ENCODE peak calls at places on chromosomes 5 and 9, in five cellular contexts. One of them, this sample, is unnamed.

GRCh38 chr5:103894882-103895281 is 332.3 kb upstream of the NUDT12 start:
- DNase-seq in H1: no peak
- DNase-seq in SK-N-SH: peak; percentile 27
- DNase-seq in GM12878: no peak
- DNase-seq in K562: no peak
- DNase-seq in this sample: no peak

GRCh38 chr5:56817306-56817986 is 2.1 kb downstream of the MAP3K1 start:
- DNase-seq in SK-N-SH: no peak
- DNase-seq in H1: no peak
- DNase-seq in K562: no peak
- DNase-seq in GM12878: no peak
- DNase-seq in this sample: no peak

GRCh38 chr9:6006968-6007769 is 8.3 kb downstream of the RANBP6 start:
- DNase-seq in H1: peak; percentile 92
- DNase-seq in GM12878: peak; percentile 48
- DNase-seq in SK-N-SH: peak; percentile 79
- DNase-seq in K562: peak; percentile 71
- DNase-seq in this sample: peak; percentile 83

GRCh38 chr5:34957857-34958690 is 28.7 kb downstream of the DNAJC21 start:
- DNase-seq in SK-N-SH: peak; percentile 61
- DNase-seq in GM12878: no peak
- DNase-seq in K562: peak; percentile 43
- DNase-seq in H1: no peak
- DNase-seq in this sample: peak; percentile 30

GRCh38 chr9:37732086-37732744 is 21.4 kb upstream of the TRMT10B start:
- DNase-seq in H1: no peak
- DNase-seq in GM12878: no peak
- DNase-seq in SK-N-SH: peak; percentile 84
- DNase-seq in K562: no peak
- DNase-seq in this sample: no peak

GRCh38 chr9:134566936-134567335 is 74.7 kb upstream of the COL5A1 start:
- DNase-seq in SK-N-SH: no peak
- DNase-seq in GM12878: no peak
- DNase-seq in H1: peak; percentile 32
- DNase-seq in K562: no peak
- DNase-seq in this sample: no peak

GRCh38 chr5:39713224-39713911 is 288.6 kb upstream of the DAB2 start:
- DNase-seq in K562: no peak
- DNase-seq in H1: no peak
- DNase-seq in GM12878: no peak
- DNase-seq in SK-N-SH: no peak
- DNase-seq in this sample: no peak

GRCh38 chr9:70587143-70587710 is 172.8 kb upstream of the KLF9 start:
- DNase-seq in K562: no peak
- DNase-seq in H1: no peak
- DNase-seq in SK-N-SH: no peak
- DNase-seq in GM12878: no peak
- DNase-seq in this sample: no peak

GRCh38 chr5:102715405-102715804 is 39.7 kb upstream of the PAM start:
- DNase-seq in GM12878: no peak
- DNase-seq in SK-N-SH: no peak
- DNase-seq in H1: no peak
- DNase-seq in K562: no peak
- DNase-seq in this sample: no peak

GRCh38 chr5:141708016-141708415 is 26.0 kb upstream of the ARAP3 start:
- DNase-seq in K562: peak; percentile 31
- DNase-seq in SK-N-SH: no peak
- DNase-seq in GM12878: no peak
- DNase-seq in H1: no peak
- DNase-seq in this sample: no peak

GRCh38 chr9:121652037-121652837 is 803 bp downstream of the DAB2IP start:
- DNase-seq in SK-N-SH: peak; percentile 52
- DNase-seq in K562: no peak
- DNase-seq in GM12878: no peak
- DNase-seq in H1: no peak
- DNase-seq in this sample: no peak

GRCh38 chr5:178115136-178115834 is 2.0 kb downstream of the N4BP3 start:
- DNase-seq in K562: no peak
- DNase-seq in H1: peak; percentile 77
- DNase-seq in GM12878: no peak
- DNase-seq in SK-N-SH: no peak
- DNase-seq in this sample: no peak

GRCh38 chr9:7549261-7549660 is 250.3 kb downstream of the DMAC1 start:
- DNase-seq in H1: peak; percentile 53
- DNase-seq in GM12878: no peak
- DNase-seq in SK-N-SH: no peak
- DNase-seq in K562: no peak
- DNase-seq in this sample: no peak

GRCh38 chr9:17315341-17315740 is 180.5 kb downstream of the CNTLN start:
- DNase-seq in GM12878: no peak
- DNase-seq in K562: no peak
- DNase-seq in SK-N-SH: no peak
- DNase-seq in H1: no peak
- DNase-seq in this sample: no peak

GRCh38 chr9:129836342-129837007 is 1.2 kb downstream of the USP20 start:
- DNase-seq in SK-N-SH: no peak
- DNase-seq in GM12878: no peak
- DNase-seq in H1: no peak
- DNase-seq in K562: peak; percentile 43
- DNase-seq in this sample: no peak

GRCh38 chr5:138464388-138465287 is 641 bp upstream of the EGR1 start:
- DNase-seq in K562: peak; percentile 93
- DNase-seq in H1: peak; percentile 98
- DNase-seq in SK-N-SH: peak; percentile 89
- DNase-seq in GM12878: peak; percentile 94
- DNase-seq in this sample: peak; percentile 97

GRCh38 chr5:125926172-125926571 is 497.0 kb upstream of the GRAMD2B start:
- DNase-seq in GM12878: no peak
- DNase-seq in K562: no peak
- DNase-seq in SK-N-SH: no peak
- DNase-seq in H1: no peak
- DNase-seq in this sample: no peak

GRCh38 chr5:16456103-16456832 is 9.3 kb downstream of the ZNF622 start:
- DNase-seq in K562: peak; percentile 48
- DNase-seq in SK-N-SH: peak; percentile 43
- DNase-seq in H1: no peak
- DNase-seq in GM12878: no peak
- DNase-seq in this sample: peak; percentile 48

GRCh38 chr9:15373201-15373530 is 49.5 kb upstream of the SNAPC3 start:
- DNase-seq in GM12878: no peak
- DNase-seq in SK-N-SH: no peak
- DNase-seq in K562: no peak
- DNase-seq in H1: no peak
- DNase-seq in this sample: no peak

GRCh38 chr9:36956908-36957307 is 77.2 kb downstream of the PAX5 start:
- DNase-seq in GM12878: no peak
- DNase-seq in K562: no peak
- DNase-seq in H1: no peak
- DNase-seq in SK-N-SH: no peak
- DNase-seq in this sample: no peak

GRCh38 chr5:143562935-143563334 is 159.4 kb upstream of the NR3C1 start:
- DNase-seq in SK-N-SH: no peak
- DNase-seq in K562: no peak
- DNase-seq in GM12878: no peak
- DNase-seq in H1: no peak
- DNase-seq in this sample: peak; percentile 82

GRCh38 chr5:74945561-74946165 is 79.5 kb upstream of the FAM169A start:
- DNase-seq in GM12878: peak; percentile 27
- DNase-seq in K562: no peak
- DNase-seq in SK-N-SH: no peak
- DNase-seq in H1: no peak
- DNase-seq in this sample: no peak

GRCh38 chr9:87964826-87965225 is 9.5 kb downstream of the CDK20 start:
- DNase-seq in GM12878: no peak
- DNase-seq in SK-N-SH: no peak
- DNase-seq in H1: no peak
- DNase-seq in K562: no peak
- DNase-seq in this sample: no peak

GRCh38 chr9:69816775-69817174 is 3.8 kb upstream of the CFAP95 start:
- DNase-seq in SK-N-SH: no peak
- DNase-seq in H1: no peak
- DNase-seq in K562: no peak
- DNase-seq in GM12878: no peak
- DNase-seq in this sample: no peak

GRCh38 chr5:108521011-108521700 is 139.3 kb upstream of the FBXL17 start:
- DNase-seq in K562: no peak
- DNase-seq in H1: no peak
- DNase-seq in GM12878: peak; percentile 93
- DNase-seq in SK-N-SH: no peak
- DNase-seq in this sample: no peak

GRCh38 chr5:176625966-176626875 is 4.1 kb downstream of the SNCB start:
- DNase-seq in K562: no peak
- DNase-seq in SK-N-SH: no peak
- DNase-seq in H1: no peak
- DNase-seq in GM12878: no peak
- DNase-seq in this sample: no peak

GRCh38 chr5:38765461-38765861 is 80.4 kb upstream of the OSMR start:
- DNase-seq in SK-N-SH: no peak
- DNase-seq in H1: no peak
- DNase-seq in GM12878: no peak
- DNase-seq in K562: no peak
- DNase-seq in this sample: no peak

GRCh38 chr5:177365845-177366527 is 8.3 kb downstream of the RGS14 start:
- DNase-seq in GM12878: no peak
- DNase-seq in H1: no peak
- DNase-seq in K562: peak; percentile 47
- DNase-seq in SK-N-SH: peak; percentile 63
- DNase-seq in this sample: no peak

GRCh38 chr9:15138357-15138686 is 168.7 kb downstream of the TTC39B start:
- DNase-seq in SK-N-SH: no peak
- DNase-seq in K562: no peak
- DNase-seq in GM12878: no peak
- DNase-seq in H1: no peak
- DNase-seq in this sample: no peak

GRCh38 chr9:38062498-38063362 is 6.3 kb downstream of the SHB start:
- DNase-seq in SK-N-SH: no peak
- DNase-seq in GM12878: no peak
- DNase-seq in K562: peak; percentile 68
- DNase-seq in H1: no peak
- DNase-seq in this sample: peak; percentile 87

GRCh38 chr5:132493821-132494220 is 3.2 kb upstream of the IRF1 start:
- DNase-seq in K562: no peak
- DNase-seq in GM12878: no peak
- DNase-seq in H1: no peak
- DNase-seq in SK-N-SH: no peak
- DNase-seq in this sample: no peak
- TF ChIP-seq TAF1 in K562: no peak
- TF ChIP-seq TAF1 in GM12878: no peak
- TF ChIP-seq TAF1 in H1: no peak
- TF ChIP-seq TAF1 in SK-N-SH: no peak
- TF ChIP-seq TAF1 in this sample: no peak

DNA sequence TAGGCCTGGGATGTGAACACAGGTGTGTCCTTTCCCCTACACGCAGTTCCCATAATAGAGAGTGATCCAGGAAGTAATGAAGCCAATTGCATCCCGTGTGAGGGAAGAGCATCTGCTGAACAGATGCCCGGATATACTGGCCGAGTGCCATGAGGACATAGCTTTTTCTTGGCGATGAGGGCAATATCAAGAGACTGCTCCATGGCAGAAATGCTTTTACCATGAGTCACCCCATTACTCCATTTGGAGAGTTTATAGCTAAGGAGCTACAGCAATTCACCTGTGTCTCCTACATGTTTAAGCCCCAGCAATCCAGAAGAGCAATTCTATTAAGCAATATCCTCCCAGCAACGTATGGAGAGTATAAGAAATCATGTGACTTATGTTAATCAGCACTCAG is 222.0 kb upstream of the KLF4 start:
- DNase-seq in K562: no peak
- DNase-seq in H1: no peak
- DNase-seq in GM12878: no peak
- DNase-seq in SK-N-SH: peak; percentile 25
- DNase-seq in this sample: no peak
- TF ChIP-seq POLR2AphosphoS5 in K562: no peak
- TF ChIP-seq POLR2AphosphoS5 in H1: no peak
- TF ChIP-seq POLR2AphosphoS5 in GM12878: no peak
- TF ChIP-seq POLR2AphosphoS5 in SK-N-SH: peak; percentile 47
- TF ChIP-seq POLR2AphosphoS5 in this sample: no peak

GRCh38 chr5:159975462-159976019 is 33.4 kb upstream of the TTC1 start:
- DNase-seq in H1: no peak
- DNase-seq in K562: no peak
- DNase-seq in GM12878: no peak
- DNase-seq in SK-N-SH: peak; percentile 36
- DNase-seq in this sample: peak; percentile 6
- TF ChIP-seq EP300 in H1: no peak
- TF ChIP-seq EP300 in K562: no peak
- TF ChIP-seq EP300 in GM12878: no peak
- TF ChIP-seq EP300 in SK-N-SH: no peak
- TF ChIP-seq EP300 in this sample: no peak

GRCh38 chr5:1537166-1538154 is 13.7 kb upstream of the LPCAT1 start:
- DNase-seq in GM12878: no peak
- DNase-seq in SK-N-SH: no peak
- DNase-seq in H1: peak; percentile 38
- DNase-seq in K562: no peak
- DNase-seq in this sample: no peak

GRCh38 chr5:1540166-1540565 is 16.4 kb upstream of the LPCAT1 start:
- DNase-seq in GM12878: no peak
- DNase-seq in K562: no peak
- DNase-seq in H1: peak; percentile 37
- DNase-seq in SK-N-SH: no peak
- DNase-seq in this sample: no peak

GRCh38 chr5:1540831-1541661 is 17.3 kb upstream of the LPCAT1 start:
- DNase-seq in H1: peak; percentile 38
- DNase-seq in GM12878: no peak
- DNase-seq in K562: no peak
- DNase-seq in SK-N-SH: no peak
- DNase-seq in this sample: no peak

GRCh38 chr5:1538276-1538675 is 14.5 kb upstream of the LPCAT1 start:
- DNase-seq in GM12878: no peak
- DNase-seq in SK-N-SH: no peak
- DNase-seq in H1: no peak
- DNase-seq in K562: no peak
- DNase-seq in this sample: no peak

GRCh38 chr5:1538741-1539392 is 15.1 kb upstream of the LPCAT1 start:
- DNase-seq in SK-N-SH: no peak
- DNase-seq in K562: no peak
- DNase-seq in GM12878: no peak
- DNase-seq in H1: no peak
- DNase-seq in this sample: no peak
- TF ChIP-seq TAF1 in SK-N-SH: no peak
- TF ChIP-seq TAF1 in K562: no peak
- TF ChIP-seq TAF1 in GM12878: no peak
- TF ChIP-seq TAF1 in H1: no peak
- TF ChIP-seq TAF1 in this sample: no peak

GRCh38 chr5:61407706-61408105 is 75.6 kb downstream of the ZSWIM6 start:
- DNase-seq in SK-N-SH: no peak
- DNase-seq in K562: no peak
- DNase-seq in H1: no peak
- DNase-seq in GM12878: no peak
- DNase-seq in this sample: no peak

GRCh38 chr5:61412344-61412743 is 80.3 kb downstream of the ZSWIM6 start:
- DNase-seq in K562: no peak
- DNase-seq in GM12878: no peak
- DNase-seq in SK-N-SH: no peak
- DNase-seq in H1: no peak
- DNase-seq in this sample: no peak

GRCh38 chr5:61402970-61403369 is 70.9 kb downstream of the ZSWIM6 start:
- DNase-seq in GM12878: no peak
- DNase-seq in K562: no peak
- DNase-seq in H1: no peak
- DNase-seq in SK-N-SH: no peak
- DNase-seq in this sample: no peak

GRCh38 chr5:61409568-61409967 is 77.5 kb downstream of the ZSWIM6 start:
- DNase-seq in H1: no peak
- DNase-seq in K562: peak; percentile 31
- DNase-seq in SK-N-SH: peak; percentile 19
- DNase-seq in GM12878: no peak
- DNase-seq in this sample: peak; percentile 50

GRCh38 chr5:61408476-61409168 is 76.6 kb downstream of the ZSWIM6 start:
- DNase-seq in SK-N-SH: peak; percentile 94
- DNase-seq in K562: peak; percentile 95
- DNase-seq in H1: peak; percentile 94
- DNase-seq in GM12878: peak; percentile 61
- DNase-seq in this sample: peak; percentile 95
- TF ChIP-seq POLR2AphosphoS5 in SK-N-SH: peak; percentile 65
- TF ChIP-seq POLR2AphosphoS5 in K562: peak; percentile 37
- TF ChIP-seq POLR2AphosphoS5 in H1: no peak
- TF ChIP-seq POLR2AphosphoS5 in GM12878: no peak
- TF ChIP-seq POLR2AphosphoS5 in this sample: no peak